ENCODE peak calls at places on chromosome 19, in five cellular contexts. V, E, F, G and M are unnamed samples.

GRCh38 chr19:5824791-5825577 is 14.5 kb downstream of the FUT6 start:
- DNase-seq in F (no peak), G (no peak), V (no peak), E (no peak), M (no peak)

GRCh38 chr19:38710928-38711725 is 33.1 kb downstream of the CAPN12 start:
- DNase-seq in V (peak; percentile 41), E (no peak), G (no peak), F (no peak), M (no peak)

GRCh38 chr19:41325947-41326706 is 16.2 kb downstream of the CCDC97 start:
- DNase-seq in E (peak; percentile 44), F (no peak), G (no peak), V (peak; percentile 88), M (peak; percentile 58)

GRCh38 chr19:16005925-16006324 is 57.1 kb downstream of the OR10H4 start:
- DNase-seq in G (no peak), V (no peak), E (no peak), F (no peak), M (no peak)

GRCh38 chr19:14102756-14103155 is 12.2 kb upstream of the SAMD1 start:
- DNase-seq in E (no peak), V (no peak), G (no peak), F (no peak), M (no peak)

GRCh38 chr19:29591670-29592069 is 14.4 kb upstream of the POP4 start:
- DNase-seq in E (no peak), V (no peak), F (peak; percentile 43), G (no peak), M (no peak)

GRCh38 chr19:18519962-18520847 is 1.7 kb downstream of the ELL start:
- DNase-seq in V (peak; percentile 87), G (peak; percentile 76), E (peak; percentile 77), F (peak; percentile 83), M (peak; percentile 78)

GRCh38 chr19:17296278-17296677 is 6.9 kb downstream of the ABHD8 start:
- DNase-seq in V (peak; percentile 81), G (no peak), E (no peak), F (no peak), M (peak; percentile 47)

GRCh38 chr19:33407716-33408115 is 34.2 kb downstream of the CEBPG start:
- DNase-seq in G (no peak), E (no peak), F (no peak), V (no peak), M (no peak)

GRCh38 chr19:53507523-53508442 is 30.2 kb upstream of the ZNF331 start:
- DNase-seq in F (no peak), V (peak; percentile 82), G (no peak), E (no peak), M (no peak)

GRCh38 chr19:16868423-16869130 is 20.2 kb upstream of the F2RL3 start:
- DNase-seq in F (no peak), G (no peak), E (no peak), V (no peak), M (no peak)

GRCh38 chr19:866769-867300 is 7.4 kb downstream of the CFD start:
- DNase-seq in V (no peak), F (no peak), G (no peak), E (no peak), M (no peak)

GRCh38 chr19:1027953-1028902 is 1.8 kb downstream of the CNN2 start:
- DNase-seq in G (peak; percentile 66), E (peak; percentile 92), F (peak; percentile 78), V (peak; percentile 97), M (peak; percentile 64)

GRCh38 chr19:38452430-38453366 is 19.2 kb downstream of the RYR1 start:
- DNase-seq in E (peak; percentile 41), G (no peak), F (no peak), V (peak; percentile 44), M (peak; percentile 42)

GRCh38 chr19:3366761-3367571 is 583 bp downstream of the NFIC start:
- DNase-seq in G (no peak), F (no peak), V (peak; percentile 74), E (no peak), M (peak; percentile 47)

GRCh38 chr19:18961767-18962423 is 20.9 kb upstream of the HOMER3 start:
- DNase-seq in E (peak; percentile 36), V (no peak), G (no peak), F (no peak), M (peak; percentile 35)

GRCh38 chr19:2777952-2778683 is 5.0 kb downstream of the SGTA start:
- DNase-seq in G (no peak), E (no peak), F (no peak), V (peak; percentile 51), M (no peak)

GRCh38 chr19:29681422-29682235 is 16.4 kb downstream of the PLEKHF1 start:
- DNase-seq in E (no peak), F (no peak), G (no peak), V (no peak), M (no peak)

GRCh38 chr19:13022859-13023636 is 27.8 kb downstream of the NFIX start:
- DNase-seq in G (no peak), E (no peak), F (peak; percentile 91), V (peak; percentile 95), M (peak; percentile 29)

GRCh38 chr19:19463348-19464117 is 51.8 kb downstream of the TSSK6 start:
- DNase-seq in V (peak; percentile 91), G (no peak), F (no peak), E (no peak), M (no peak)

GRCh38 chr19:48837586-48838191 is 1.4 kb upstream of the HSD17B14 start:
- DNase-seq in G (no peak), E (no peak), F (no peak), V (no peak), M (no peak)

GRCh38 chr19:55447421-55448174 is 4.5 kb upstream of the SHISA7 start:
- DNase-seq in E (no peak), V (peak; percentile 54), F (no peak), G (no peak), M (peak; percentile 38)

GRCh38 chr19:28019901-28020300 is 1193.0 kb downstream of the UQCRFS1 start:
- DNase-seq in G (no peak), F (no peak), E (no peak), V (no peak), M (no peak)

GRCh38 chr19:11551603-11552235 is 7.3 kb downstream of the ELOF1 start:
- DNase-seq in V (no peak), F (no peak), E (no peak), G (no peak), M (peak; percentile 39)

GRCh38 chr19:8366961-8367326 is 3.0 kb downstream of the ANGPTL4 start:
- DNase-seq in E (no peak), G (no peak), V (no peak), F (no peak), M (no peak)

GRCh38 chr19:58513694-58514563 is 2.1 kb upstream of the SLC27A5 start:
- DNase-seq in E (peak; percentile 97), F (peak; percentile 91), G (peak; percentile 41), V (peak; percentile 56), M (peak; percentile 97)

GRCh38 chr19:29259867-29260281 is 46.9 kb upstream of the UQCRFS1 start:
- DNase-seq in E (no peak), G (no peak), F (no peak), V (no peak), M (no peak)

GRCh38 chr19:8517551-8518442 is 3.8 kb upstream of the ZNF414 start:
- DNase-seq in F (no peak), V (no peak), E (peak; percentile 93), G (no peak), M (peak; percentile 73)

GRCh38 chr19:55461259-55461973 is at the start of gene ISOC2:
- DNase-seq in E (peak; percentile 100), G (peak; percentile 95), V (peak; percentile 100), F (peak; percentile 100), M (peak; percentile 100)

GRCh38 chr19:6252066-6252465 is 27.7 kb downstream of the MLLT1 start:
- DNase-seq in E (no peak), G (no peak), V (no peak), F (no peak), M (no peak)